ENCODE peak calls at places on chromosomes 1 and 21, in four cellular contexts. E is fibroblast of mammary gland, P is hepatocyte, M is foreskin fibroblast. F is an unnamed sample.

GRCh38 chr1:25797939-25798338 is 2.1 kb upstream of the SELENON start:
- DNase-seq in E (peak; percentile 32), M (peak; percentile 54), P (no peak), F (peak; percentile 38)

GRCh38 chr1:95582746-95583145 is 348.7 kb downstream of the RWDD3 start:
- DNase-seq in M (no peak), E (no peak), P (no peak), F (no peak)

GRCh38 chr21:43684424-43684823 is 25.1 kb downstream of the RRP1B start:
- DNase-seq in P (no peak), E (no peak), M (no peak), F (peak; percentile 31)

GRCh38 chr1:116194592-116194991 is 83.4 kb downstream of the MAB21L3 start:
- DNase-seq in P (no peak), M (no peak), E (no peak), F (no peak)

GRCh38 chr1:65412984-65413375 is 7.5 kb upstream of the LEPR start:
- DNase-seq in E (peak; percentile 70), P (no peak), M (peak; percentile 77), F (peak; percentile 30)

GRCh38 chr1:2406451-2407041 is 5.8 kb downstream of the PEX10 start:
- DNase-seq in M (no peak), P (no peak), E (no peak), F (no peak)

GRCh38 chr1:25504706-25505560 is 38.5 kb upstream of the LDLRAP1 start:
- DNase-seq in E (peak; percentile 26), P (no peak), M (no peak), F (peak; percentile 68)

GRCh38 chr1:218865591-218865990 is 308.1 kb upstream of the LYPLAL1 start:
- DNase-seq in E (peak; percentile 52), P (peak; percentile 23), M (peak; percentile 34), F (peak; percentile 92)

GRCh38 chr1:10889628-10890353 is 93.3 kb upstream of the CASZ1 start:
- DNase-seq in E (no peak), M (no peak), P (peak; percentile 5), F (no peak)

GRCh38 chr1:207243756-207244408 is 77.6 kb upstream of the CD55 start:
- DNase-seq in P (no peak), M (no peak), E (peak; percentile 7), F (peak; percentile 31)

GRCh38 chr1:236603896-236604217 is 459 bp downstream of the HEATR1 start:
- DNase-seq in M (peak; percentile 36), P (peak; percentile 13), E (peak; percentile 57), F (peak; percentile 32)

DNA sequence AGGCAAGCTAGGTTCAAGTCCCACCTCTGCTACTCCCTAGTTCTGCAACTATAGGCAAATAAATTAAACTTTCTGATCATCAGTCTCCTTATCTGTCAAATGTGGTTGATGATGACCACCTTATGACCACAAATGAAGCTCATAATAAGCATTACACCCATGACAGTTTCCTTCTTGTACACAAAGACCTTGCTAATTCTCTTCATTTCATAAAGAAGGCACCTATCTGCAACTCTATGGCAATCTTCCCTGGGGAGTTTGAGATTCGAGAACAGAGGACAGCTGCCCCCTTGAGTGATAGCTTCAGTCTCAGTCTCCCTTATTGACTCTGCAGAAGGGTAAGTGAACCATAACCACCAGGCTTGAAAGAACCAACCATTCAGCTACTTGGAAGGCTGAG is 503.1 kb upstream of the DAB1 start:
- DNase-seq in E (no peak), M (no peak), P (no peak), F (no peak)
- H3K4me3 ChIP-seq in E (no peak overlapping the region), M (no peak overlapping the region), P (no peak overlapping the region), F (no peak overlapping the region)

GRCh38 chr1:48200166-48200900 is 22.2 kb upstream of the SLC5A9 start:
- DNase-seq in E (peak; percentile 75), M (no peak), P (no peak), F (peak; percentile 83)

GRCh38 chr1:48206371-48206770 is 16.1 kb upstream of the SLC5A9 start:
- DNase-seq in P (no peak), M (no peak), E (no peak), F (no peak)

GRCh38 chr1:48202030-48202752 is 20.3 kb upstream of the SLC5A9 start:
- DNase-seq in P (peak; percentile 84), M (peak; percentile 83), E (peak; percentile 99), F (peak; percentile 99)

GRCh38 chr1:48205547-48205946 is 17.0 kb upstream of the SLC5A9 start:
- DNase-seq in E (peak; percentile 23), P (no peak), M (no peak), F (no peak)

DNA sequence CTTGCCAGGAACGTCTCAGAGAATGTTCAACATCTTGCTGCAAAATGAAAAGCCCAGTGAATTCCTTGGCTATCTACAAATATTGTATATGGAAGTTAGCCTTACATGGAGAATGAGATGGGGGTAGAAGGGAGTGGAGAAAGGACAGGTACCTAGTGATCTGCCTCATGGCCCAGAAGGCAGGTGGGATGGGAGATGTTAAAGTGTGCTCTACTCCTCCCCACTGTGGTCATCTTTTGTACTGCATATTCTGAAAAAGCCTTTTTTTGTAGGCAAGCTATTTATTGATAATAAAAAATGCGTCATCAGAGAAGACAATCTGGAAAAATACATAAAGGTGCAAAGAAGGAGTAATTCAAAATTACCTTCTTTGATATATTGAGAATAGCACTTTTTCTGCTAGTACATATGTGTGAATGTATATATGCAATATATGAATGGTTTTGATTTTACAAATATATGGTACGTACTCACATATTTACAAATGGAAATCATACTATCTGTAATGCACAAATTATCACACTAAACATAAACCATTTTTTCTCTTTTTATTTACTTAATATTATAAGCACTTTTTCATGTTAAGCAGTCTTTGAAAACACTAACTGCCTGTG is 19.1 kb upstream of the SLC5A9 start:
- DNase-seq in P (peak; percentile 62), M (peak; percentile 53), E (peak; percentile 50), F (peak; percentile 74)
- TF ChIP-seq CTCF in P (peak; percentile 62), M (peak; percentile 47), E (peak; percentile 69), F (peak; percentile 74)

GRCh38 chr1:9402256-9402616 is 109.5 kb downstream of the SPSB1 start:
- DNase-seq in P (no peak), M (no peak), E (no peak), F (no peak)

GRCh38 chr1:9402717-9403116 is 110.0 kb downstream of the SPSB1 start:
- DNase-seq in M (no peak), E (no peak), P (no peak), F (no peak)

GRCh38 chr1:9400425-9401079 is 107.9 kb downstream of the SPSB1 start:
- DNase-seq in P (no peak), E (no peak), M (no peak), F (peak; percentile 18)

GRCh38 chr1:9399510-9400424 is 107.1 kb downstream of the SPSB1 start:
- DNase-seq in M (peak; percentile 39), E (no peak), P (peak; percentile 51), F (peak; percentile 21)

GRCh38 chr1:9401080-9401453 is 108.4 kb downstream of the SPSB1 start:
- DNase-seq in M (no peak), P (no peak), E (no peak), F (no peak)
- H3K4me3 ChIP-seq in M (no peak overlapping the region), P (no peak overlapping the region), E (no peak overlapping the region), F (no peak overlapping the region)

GRCh38 chr1:27097484-27097917 is 57.4 kb downstream of the SLC9A1 start:
- DNase-seq in M (peak; percentile 93), E (peak; percentile 76), P (peak; percentile 84), F (peak; percentile 79)
- TF ChIP-seq CTCF in M (peak; percentile 87), E (peak; percentile 96), P (peak; percentile 95), F (peak; percentile 98)